ENCODE peak calls at places on chromosome 12, in four cellular contexts. D is IMR-90, I is fibroblast of lung, H is GM23338. M is an unnamed sample.

GRCh38 chr12:65442418-65442817 is 163.9 kb downstream of the MSRB3 start:
- DNase-seq in I (no peak), H (no peak), D (no peak), M (no peak)

GRCh38 chr12:18799561-18799960 is 61.6 kb downstream of the CAPZA3 start:
- DNase-seq in D (peak; percentile 49), H (no peak), I (peak; percentile 51), M (peak; percentile 62)

GRCh38 chr12:46071769-46072624 is 81.6 kb upstream of the SCAF11 start:
- DNase-seq in H (peak; percentile 88), D (peak; percentile 71), I (peak; percentile 49), M (peak; percentile 71)

GRCh38 chr12:29944269-29945000 is 160.7 kb upstream of the TMTC1 start:
- DNase-seq in H (no peak), D (no peak), I (no peak), M (no peak)

GRCh38 chr12:50241178-50241577 is 42.1 kb downstream of the LIMA1 start:
- DNase-seq in I (peak; percentile 49), D (peak; percentile 77), H (no peak), M (no peak)

GRCh38 chr12:95548539-95549391 is 2.5 kb downstream of the USP44 start:
- DNase-seq in I (peak; percentile 18), D (peak; percentile 64), H (peak; percentile 82), M (peak; percentile 58)

GRCh38 chr12:26176725-26177124 is 18.6 kb upstream of the SSPN start:
- DNase-seq in I (no peak), D (no peak), H (no peak), M (no peak)

GRCh38 chr12:117875652-117876491 is 92.9 kb downstream of the KSR2 start:
- DNase-seq in I (peak; percentile 53), H (peak; percentile 95), D (peak; percentile 3), M (peak; percentile 46)

GRCh38 chr12:68416826-68417225 is 84.7 kb upstream of the MDM1 start:
- DNase-seq in H (no peak), I (peak; percentile 52), D (peak; percentile 65), M (no peak)

GRCh38 chr12:59839514-59839913 is 243.7 kb downstream of the SLC16A7 start:
- DNase-seq in D (peak; percentile 38), I (peak; percentile 5), H (no peak), M (no peak)

GRCh38 chr12:27705263-27705662 is 5.4 kb upstream of the MRPS35 start:
- DNase-seq in I (no peak), H (peak; percentile 77), D (no peak), M (no peak)

GRCh38 chr12:122080149-122081107 is 1.9 kb downstream of the MLXIP start:
- DNase-seq in H (peak; percentile 63), D (peak; percentile 86), I (peak; percentile 89), M (peak; percentile 97)

GRCh38 chr12:122079532-122080081 is 1.1 kb downstream of the MLXIP start:
- DNase-seq in H (no peak), I (no peak), D (no peak), M (peak; percentile 81)

GRCh38 chr12:122076743-122077495 is 1.6 kb upstream of the MLXIP start:
- DNase-seq in D (no peak), I (no peak), H (no peak), M (no peak)

GRCh38 chr12:122079038-122079531 is 529 bp downstream of the MLXIP start:
- DNase-seq in H (peak; percentile 62), D (no peak), I (no peak), M (peak; percentile 62)

DNA sequence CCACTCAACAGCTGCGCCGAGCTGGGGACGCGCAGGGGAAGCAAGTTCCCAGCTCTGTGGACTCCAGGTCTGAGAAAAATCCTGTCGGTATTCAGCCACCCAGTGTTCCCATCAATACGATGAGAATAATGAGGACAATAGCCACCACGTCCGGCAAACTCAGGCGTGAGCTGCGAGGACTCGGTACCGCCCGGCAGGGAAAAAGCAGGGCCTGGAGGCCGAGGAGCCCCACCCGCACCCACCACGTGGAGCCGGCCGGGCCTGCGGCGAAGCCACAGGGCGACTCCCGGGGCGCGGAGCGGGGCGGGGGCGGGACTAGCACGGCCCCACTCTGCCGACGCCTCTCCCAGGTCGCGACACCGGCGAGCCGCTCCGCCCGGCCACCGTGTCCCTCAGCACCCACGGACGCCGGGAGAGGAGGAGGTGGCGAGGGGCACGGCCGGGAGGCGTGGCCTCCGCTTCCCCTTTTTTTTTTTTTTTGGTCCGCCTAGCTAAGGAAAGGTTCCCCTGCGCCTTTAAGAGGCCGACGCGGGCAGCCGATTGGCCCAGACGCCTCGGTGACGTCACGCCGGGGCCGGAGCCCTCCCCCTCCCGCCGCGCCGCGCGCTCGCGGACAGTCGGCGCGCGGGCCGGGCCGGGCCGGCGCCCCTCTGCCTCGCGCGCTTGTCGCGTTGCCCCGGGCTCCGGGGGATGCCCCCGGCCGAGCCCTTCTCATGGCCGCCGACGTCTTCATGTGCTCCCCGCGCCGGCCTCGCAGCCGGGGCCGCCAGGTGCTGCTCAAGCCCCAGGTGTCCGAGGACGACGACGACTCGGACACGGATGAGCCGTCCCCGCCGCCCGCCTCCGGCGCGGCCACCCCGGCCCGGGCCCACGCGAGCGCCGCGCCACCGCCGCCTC is at the start of gene MLXIP:
- DNase-seq in I (peak; percentile 88), D (peak; percentile 89), H (peak; percentile 97), M (peak; percentile 99)
- H2AFZ ChIP-seq in I (peak within 1 kb of the TSS; percentile 63), D (peak within 1 kb of the TSS; percentile 96), H (peak within 1 kb of the TSS; percentile 99), M (peak within 1 kb of the TSS; percentile 70)

GRCh38 chr12:6953417-6954315 is 2.5 kb downstream of the PTPN6 start:
- DNase-seq in H (no peak), I (peak; percentile 36), D (no peak), M (peak; percentile 96)
- H3K27ac ChIP-seq in H (peak overlapping the region; percentile 50), I (no peak overlapping the region), D (no peak overlapping the region), M (no peak overlapping the region)

GRCh38 chr12:5262450-5262849 is 169.5 kb upstream of the NTF3 start:
- DNase-seq in D (peak; percentile 77), I (peak; percentile 83), H (no peak), M (no peak)
- H2AFZ ChIP-seq in D (no peak overlapping the region), I (no peak overlapping the region), H (no peak overlapping the region), M (no peak overlapping the region)

GRCh38 chr12:15155271-15155670 is 65.9 kb downstream of the RERG start:
- DNase-seq in H (no peak), D (no peak), I (no peak), M (no peak)
- H3K27ac ChIP-seq in H (no peak overlapping the region), D (no peak overlapping the region), I (no peak overlapping the region), M (no peak overlapping the region)

GRCh38 chr12:100044266-100044665 is 59.5 kb upstream of the ANKS1B start:
- DNase-seq in D (no peak), H (no peak), I (no peak), M (no peak)

GRCh38 chr12:100043657-100044056 is 58.9 kb upstream of the ANKS1B start:
- DNase-seq in I (no peak), D (no peak), H (no peak), M (no peak)
- H2AFZ ChIP-seq in I (no peak overlapping the region), D (no peak overlapping the region), H (no peak overlapping the region), M (no peak overlapping the region)

GRCh38 chr12:122014781-122015180 is 6.9 kb upstream of the BCL7A start:
- DNase-seq in H (no peak), I (no peak), D (no peak), M (no peak)
- H3K27ac ChIP-seq in H (no peak overlapping the region), I (no peak overlapping the region), D (no peak overlapping the region), M (no peak overlapping the region)

GRCh38 chr12:13179159-13180074 is 17.1 kb upstream of the EMP1 start:
- DNase-seq in I (peak; percentile 48), H (peak; percentile 69), D (peak; percentile 37), M (peak; percentile 71)
- H2AFZ ChIP-seq in I (no peak overlapping the region), H (peak overlapping the region; percentile 96), D (peak overlapping the region; percentile 88), M (peak overlapping the region; percentile 63)

GRCh38 chr12:116121453-116121871 is 156.0 kb downstream of the MED13L start:
- DNase-seq in H (no peak), D (peak; percentile 60), I (peak; percentile 50), M (no peak)
- H3K27ac ChIP-seq in H (no peak overlapping the region), D (peak overlapping the region; percentile 37), I (no peak overlapping the region), M (peak overlapping the region; percentile 49)

DNA sequence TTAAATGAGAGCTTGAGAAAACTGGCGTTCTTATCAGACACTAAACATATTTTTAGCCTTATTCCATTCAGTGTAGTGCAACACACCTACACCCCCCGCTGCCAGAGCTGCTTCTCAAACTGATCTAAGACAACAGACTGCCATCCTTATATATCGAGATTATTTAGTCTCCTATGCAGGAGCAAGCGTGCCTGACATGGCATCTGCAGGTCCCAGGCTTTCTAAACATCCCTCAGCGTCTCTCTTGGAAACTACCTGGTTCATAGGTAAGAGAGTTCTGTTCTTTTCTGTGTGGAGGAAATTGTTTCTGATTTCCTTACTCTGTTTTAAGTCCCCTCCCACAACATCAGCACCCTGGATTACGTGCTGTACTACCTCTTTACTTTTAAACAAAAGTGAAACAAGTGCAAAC is 117.1 kb upstream of the PTPRB start:
- DNase-seq in H (no peak), D (no peak), I (no peak), M (no peak)
- H2AFZ ChIP-seq in H (peak overlapping the region; percentile 23), D (no peak overlapping the region), I (no peak overlapping the region), M (no peak overlapping the region)

GRCh38 chr12:34395056-34396005 is 373.0 kb downstream of the ALG10 start:
- DNase-seq in I (no peak), H (no peak), D (no peak), M (peak; percentile 64)

GRCh38 chr12:34397591-34398365 is 375.5 kb downstream of the ALG10 start:
- DNase-seq in D (no peak), I (no peak), H (no peak), M (no peak)

GRCh38 chr12:34394211-34395055 is 372.1 kb downstream of the ALG10 start:
- DNase-seq in I (no peak), H (no peak), D (no peak), M (peak; percentile 75)

GRCh38 chr12:34396861-34397590 is 374.7 kb downstream of the ALG10 start:
- DNase-seq in H (no peak), D (no peak), I (no peak), M (peak; percentile 52)

DNA sequence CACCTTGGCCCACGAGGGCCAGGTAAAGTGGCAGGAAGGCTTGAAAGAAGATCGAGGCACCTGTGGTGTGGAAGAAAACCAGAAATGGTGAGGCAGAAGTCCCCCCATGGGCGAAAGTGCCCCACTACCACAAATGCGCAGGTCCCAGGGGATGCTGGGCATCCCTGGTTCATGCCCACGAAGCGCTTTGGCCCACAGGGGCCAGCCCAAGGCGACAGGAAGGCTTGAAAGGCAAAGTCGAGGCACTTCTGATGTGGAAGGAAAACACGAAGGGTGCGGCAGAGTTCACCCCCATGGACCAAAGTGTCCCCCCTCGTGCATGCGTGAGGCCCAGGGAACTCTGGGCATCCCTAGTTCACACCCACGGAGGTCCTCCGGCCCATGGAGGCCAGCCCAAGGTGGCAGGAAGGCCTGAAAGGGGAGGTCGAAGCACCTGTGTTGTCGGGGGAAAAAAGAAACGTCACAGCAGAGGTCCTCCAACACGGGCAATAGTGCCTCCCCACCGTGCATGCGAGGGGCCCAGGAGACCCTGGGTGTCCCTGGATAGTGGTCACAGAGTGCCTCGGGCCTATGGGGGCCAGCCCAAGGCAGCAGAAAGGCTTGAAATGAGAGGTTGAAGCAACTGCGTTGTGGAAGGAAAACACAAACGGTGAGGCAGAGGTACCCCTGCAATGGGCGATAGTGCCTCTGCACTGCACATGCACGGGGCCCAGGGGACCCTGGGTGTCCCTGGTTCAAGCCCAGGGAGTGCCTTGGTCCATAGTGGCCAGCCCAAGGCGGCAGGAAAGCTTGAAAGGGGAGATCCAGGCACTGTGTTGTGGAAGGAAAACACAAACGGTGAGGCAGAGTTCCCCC is 373.9 kb downstream of the ALG10 start:
- DNase-seq in I (no peak), H (no peak), D (no peak), M (peak; percentile 69)
- H3K27ac ChIP-seq in I (no peak overlapping the region), H (no peak overlapping the region), D (no peak overlapping the region), M (no peak overlapping the region)

M was measured in osteoblast.